ENCODE peak calls at places on chromosomes 7 and 10, in five cellular contexts. O, S, C, I and V are unnamed samples.
A peak's percentile ranks its signal among the peaks of the same experiment; 100 is the strongest.

GRCh38 chr7:103658055-103659010 is 212.3 kb upstream of the SLC26A5 start:
- DNase-seq in I (no peak), S (no peak), C (no peak), O (no peak), V (no peak)

GRCh38 chr10:79335470-79336235 is 11.6 kb upstream of the PPIF start:
- DNase-seq in O (peak; percentile 63), S (no peak), C (no peak), I (no peak), V (no peak)

GRCh38 chr10:65320256-65321026 is 1605.4 kb upstream of the LRRTM3 start:
- DNase-seq in C (no peak), S (no peak), I (no peak), O (no peak), V (no peak)

GRCh38 chr10:3887885-3888476 is 103.0 kb upstream of the KLF6 start:
- DNase-seq in I (peak; percentile 83), O (peak; percentile 32), S (peak; percentile 83), C (no peak), V (peak; percentile 65)

GRCh38 chr10:96814264-96814663 is 17.8 kb upstream of the LCOR start:
- DNase-seq in I (no peak), C (no peak), S (peak; percentile 34), O (no peak), V (no peak)

GRCh38 chr7:11130012-11130411 is 156.3 kb downstream of the PHF14 start:
- DNase-seq in S (no peak), C (no peak), I (no peak), O (no peak), V (no peak)

GRCh38 chr7:128176696-128177095 is 64.4 kb upstream of the LEP start:
- DNase-seq in I (no peak), O (no peak), C (no peak), S (no peak), V (no peak)

GRCh38 chr10:58625070-58625469 is 112.4 kb downstream of the BICC1 start:
- DNase-seq in O (no peak), S (peak; percentile 53), C (no peak), I (no peak), V (no peak)

GRCh38 chr7:1922071-1922869 is 252.2 kb downstream of the ELFN1 start:
- DNase-seq in C (no peak), O (no peak), I (no peak), S (no peak), V (no peak)

GRCh38 chr7:122140918-122141317 is 3.1 kb downstream of the AASS start:
- DNase-seq in I (no peak), O (no peak), S (no peak), C (no peak), V (no peak)

GRCh38 chr10:73874267-73875138 is at the start of gene CAMK2G:
- DNase-seq in I (peak; percentile 95), S (peak; percentile 81), C (peak; percentile 91), O (peak; percentile 82), V (peak; percentile 94)

GRCh38 chr10:128863411-128863810 is 603.6 kb upstream of the MGMT start:
- DNase-seq in O (no peak), S (no peak), I (no peak), C (peak; percentile 68), V (no peak)

GRCh38 chr10:17086865-17087264 is 42.7 kb downstream of the CUBN start:
- DNase-seq in O (no peak), S (no peak), C (no peak), I (no peak), V (no peak)

GRCh38 chr10:19164461-19164860 is 115.9 kb downstream of the MALRD1 start:
- DNase-seq in S (no peak), I (no peak), C (no peak), O (no peak), V (no peak)

GRCh38 chr7:116670409-116671036 is 1.5 kb upstream of the MET start:
- DNase-seq in I (no peak), O (no peak), C (no peak), S (no peak), V (no peak)

GRCh38 chr10:1187855-1188555 is 131.8 kb downstream of the WDR37 start:
- DNase-seq in C (peak; percentile 70), S (no peak), I (peak; percentile 53), O (no peak), V (peak; percentile 8)

GRCh38 chr7:121529003-121529402 is 132.9 kb upstream of the FAM3C start:
- DNase-seq in O (no peak), C (no peak), I (no peak), S (no peak), V (no peak)

GRCh38 chr10:79024296-79024695 is 44.5 kb upstream of the ZMIZ1 start:
- DNase-seq in C (peak; percentile 59), O (no peak), I (peak; percentile 62), S (no peak), V (no peak)

DNA sequence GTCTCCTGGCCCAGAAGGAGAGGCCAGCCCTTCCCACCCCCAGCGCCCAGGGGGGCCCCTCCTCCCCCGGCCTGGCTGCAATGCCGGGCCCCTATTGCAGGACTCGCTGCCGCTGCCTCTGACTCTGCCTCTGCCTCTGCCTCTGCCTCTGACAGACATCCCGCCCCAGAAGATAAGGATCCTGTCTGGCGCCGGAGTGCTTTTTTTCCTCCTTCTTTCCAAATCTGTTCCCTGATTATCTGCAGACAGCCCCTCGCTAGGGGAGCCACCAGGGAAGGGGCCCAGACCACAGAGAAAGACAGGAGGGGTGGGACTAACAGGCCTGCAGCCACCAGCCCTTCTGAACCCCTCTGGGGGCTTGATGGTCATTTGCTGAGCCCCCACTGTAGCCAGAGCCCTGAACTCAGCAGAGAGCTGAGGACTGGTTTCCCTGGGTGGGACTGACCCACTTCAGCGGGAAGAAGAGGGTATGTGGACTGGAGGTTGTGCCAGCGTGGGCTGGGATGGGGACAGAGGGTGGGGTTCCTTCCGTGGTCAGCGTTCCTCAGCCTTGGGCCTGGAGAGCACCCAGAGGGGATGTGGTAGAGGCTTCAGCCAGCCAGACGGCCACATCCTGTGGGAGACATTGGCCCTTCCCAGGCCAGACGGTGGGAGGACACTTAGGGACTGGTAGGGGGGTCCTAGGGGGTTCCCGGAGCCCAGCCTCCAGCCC is 22.8 kb downstream of the UNC5B start:
- DNase-seq in O (peak; percentile 39), C (no peak), S (no peak), I (no peak), V (peak; percentile 82)
- TF ChIP-seq EP300 in O (no peak), C (no peak), S (no peak), I (no peak), V (no peak)

DNA sequence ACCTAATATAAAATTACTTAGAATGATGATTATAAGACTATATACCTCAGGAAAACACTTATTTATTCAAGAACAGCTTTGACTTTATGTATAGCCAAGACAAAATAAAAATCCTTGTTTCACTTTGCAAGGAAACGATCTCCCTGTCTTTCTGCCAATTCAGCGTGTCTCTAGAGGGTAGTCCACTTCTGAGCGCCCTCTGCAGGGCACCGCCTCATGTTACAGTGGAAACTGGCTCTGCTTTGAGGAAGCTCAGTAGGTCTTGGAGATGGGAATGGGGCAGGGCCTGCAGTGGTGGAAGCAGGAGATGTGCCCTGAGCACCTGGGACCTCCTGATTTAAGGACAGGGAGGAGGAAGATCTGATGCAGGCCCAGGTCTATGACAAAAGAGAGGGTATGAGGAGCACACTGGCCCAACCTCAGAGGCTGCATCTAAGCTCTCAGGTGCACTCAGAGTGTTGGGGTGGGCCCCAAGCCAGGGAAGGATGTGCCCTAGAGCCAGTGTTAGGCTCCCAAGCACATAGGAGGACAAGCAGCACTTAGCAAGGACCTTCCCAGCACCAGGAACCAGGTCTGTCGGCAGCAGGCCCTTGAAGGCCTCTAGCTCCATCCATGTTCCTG is 481.0 kb downstream of the TNS3 start:
- DNase-seq in I (no peak), O (peak; percentile 27), C (no peak), S (peak; percentile 79), V (peak; percentile 74)
- TF ChIP-seq CTCF in I (no peak), O (no peak), C (peak; percentile 22), S (peak; percentile 68), V (no peak)

GRCh38 chr7:130273081-130273699 is 6.5 kb downstream of the CPA2 start:
- DNase-seq in I (no peak), O (peak; percentile 47), S (no peak), C (no peak), V (no peak)
- TF ChIP-seq POLR2A in I (no peak), O (no peak), S (no peak), C (no peak), V (no peak)

GRCh38 chr10:113488186-113488585 is 64.7 kb upstream of the HABP2 start:
- DNase-seq in O (no peak), S (no peak), C (no peak), I (no peak), V (no peak)
- TF ChIP-seq EP300 in O (no peak), S (no peak), C (no peak), I (no peak), V (no peak)